ENCODE peak calls at places on chromosomes 7 and 10, in five cellular contexts. V is HL-60, X is A549, A is HCT116, P is GM23338. F is an unnamed sample.

GRCh38 chr7:151008511-151009323 is 15.6 kb downstream of the ATG9B start:
- DNase-seq in V (no peak), X (peak), A (peak), P (peak), F (peak)

GRCh38 chr7:2873146-2873545 is 29.0 kb upstream of the GNA12 start:
- DNase-seq in V (no peak), X (no peak), A (no peak), P (no peak), F (peak)

GRCh38 chr7:131231381-131232220 is 96.1 kb upstream of the MKLN1 start:
- DNase-seq in V (peak), X (no peak), A (no peak), P (no peak), F (no peak)

GRCh38 chr7:132348341-132348740 is 227.9 kb downstream of the PLXNA4 start:
- DNase-seq in V (no peak), X (no peak), A (no peak), P (no peak), F (no peak)

GRCh38 chr10:14926061-14926470 is 27.8 kb downstream of the DCLRE1C start:
- DNase-seq in V (no peak), X (no peak), A (no peak), P (no peak), F (no peak)

GRCh38 chr10:34094146-34094696 is 720.9 kb downstream of the PARD3 start:
- DNase-seq in V (no peak), X (no peak), A (no peak), P (no peak), F (no peak)

GRCh38 chr7:112942981-112943380 is 143.6 kb downstream of the GPR85 start:
- DNase-seq in V (no peak), X (no peak), A (no peak), P (no peak), F (no peak)

GRCh38 chr10:131429942-131430341 is 118.4 kb upstream of the TCERG1L start:
- DNase-seq in V (no peak), X (no peak), A (no peak), P (no peak), F (peak)

GRCh38 chr7:100706672-100707311 is 871 bp downstream of the POP7 start:
- DNase-seq in V (no peak), X (no peak), A (no peak), P (peak), F (peak)
- TF ChIP-seq CTCF in V (no peak), X (no peak), A (no peak), P (no peak), F (no peak)

GRCh38 chr7:50329775-50330174 is 25.3 kb downstream of the IKZF1 start:
- DNase-seq in V (no peak), X (no peak), A (no peak), P (no peak), F (no peak)

GRCh38 chr7:50332241-50333176 is 28.0 kb downstream of the IKZF1 start:
- DNase-seq in V (no peak), X (no peak), A (no peak), P (no peak), F (no peak)

GRCh38 chr7:50330701-50331100 is 26.2 kb downstream of the IKZF1 start:
- DNase-seq in V (peak), X (no peak), A (no peak), P (no peak), F (no peak)

GRCh38 chr7:50331564-50332208 is 27.2 kb downstream of the IKZF1 start:
- DNase-seq in V (no peak), X (no peak), A (no peak), P (no peak), F (no peak)

DNA sequence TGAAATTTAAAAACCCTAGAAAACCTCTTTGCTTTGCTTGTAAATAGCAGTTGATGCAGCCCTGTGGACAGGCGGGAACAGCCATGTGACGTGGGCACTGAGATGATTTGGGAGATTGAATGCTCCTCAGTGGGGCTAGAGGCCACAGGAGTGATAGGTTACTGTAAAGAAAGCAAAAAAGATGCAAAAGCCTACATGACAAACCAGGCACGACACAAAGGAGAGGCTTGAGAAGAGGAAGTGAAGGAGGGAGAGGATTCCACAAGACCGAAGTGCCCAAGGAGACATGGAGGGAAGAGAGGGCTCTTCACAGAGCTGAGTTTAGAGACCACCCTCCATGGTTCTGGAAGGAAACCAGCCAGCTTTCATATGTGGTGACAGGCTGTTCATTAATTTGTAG is 25.7 kb downstream of the IKZF1 start:
- DNase-seq in V (no peak), X (no peak), A (no peak), P (no peak), F (no peak)
- TF ChIP-seq REST in V (no peak), X (no peak), A (no peak), P (no peak), F (no peak)

DNA sequence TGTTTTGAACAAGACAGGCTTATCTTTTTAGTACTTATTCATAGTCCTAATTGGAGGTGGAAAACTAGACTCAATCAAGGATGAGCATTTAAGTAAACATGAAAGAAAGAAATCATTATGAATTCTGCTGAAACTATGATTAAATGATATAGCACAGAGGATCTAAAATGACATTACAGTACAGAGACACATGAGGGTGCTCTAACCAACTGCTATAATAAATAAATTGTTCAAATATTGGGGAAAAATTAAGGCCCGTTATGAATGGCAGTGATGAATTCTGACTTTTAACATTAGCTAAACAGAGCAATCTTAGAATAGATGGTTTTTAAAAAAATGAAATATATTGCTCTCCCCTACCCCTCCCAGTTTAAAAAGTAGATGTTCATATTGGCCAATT is 10.3 kb downstream of the WNT2 start:
- DNase-seq in V (no peak), X (no peak), A (no peak), P (no peak), F (no peak)
- TF ChIP-seq CTCF in V (no peak), X (peak), A (peak), P (no peak), F (peak)

DNA sequence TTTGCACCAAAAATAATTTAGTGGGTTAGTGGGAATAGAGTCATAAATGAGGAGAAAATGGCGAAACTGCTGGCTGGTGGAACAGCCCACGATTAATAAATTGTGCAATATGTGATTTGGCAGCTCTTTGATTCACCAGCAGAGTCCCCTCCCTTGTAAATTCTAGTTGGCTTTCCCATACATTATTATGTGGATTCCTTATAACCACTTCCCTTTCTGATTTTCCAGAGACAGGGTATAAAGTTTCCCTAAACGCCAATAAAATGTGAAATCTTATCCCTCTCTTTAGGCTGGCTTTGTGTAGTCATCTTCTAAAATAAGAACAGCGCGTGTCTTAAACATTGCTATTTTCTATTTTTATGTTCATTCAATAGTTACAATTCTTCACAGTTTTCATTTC is 149.4 kb upstream of the FERD3L start:
- DNase-seq in V (no peak), X (no peak), A (no peak), P (no peak), F (no peak)
- TF ChIP-seq REST in V (no peak), X (no peak), A (no peak), P (no peak), F (no peak)

GRCh38 chr10:30765022-30765610 is 135.6 kb upstream of the LYZL2 start:
- DNase-seq in V (no peak), X (no peak), A (no peak), P (no peak), F (no peak)
- TF ChIP-seq CTCF in V (no peak), X (no peak), A (no peak), P (no peak), F (no peak)

DNA sequence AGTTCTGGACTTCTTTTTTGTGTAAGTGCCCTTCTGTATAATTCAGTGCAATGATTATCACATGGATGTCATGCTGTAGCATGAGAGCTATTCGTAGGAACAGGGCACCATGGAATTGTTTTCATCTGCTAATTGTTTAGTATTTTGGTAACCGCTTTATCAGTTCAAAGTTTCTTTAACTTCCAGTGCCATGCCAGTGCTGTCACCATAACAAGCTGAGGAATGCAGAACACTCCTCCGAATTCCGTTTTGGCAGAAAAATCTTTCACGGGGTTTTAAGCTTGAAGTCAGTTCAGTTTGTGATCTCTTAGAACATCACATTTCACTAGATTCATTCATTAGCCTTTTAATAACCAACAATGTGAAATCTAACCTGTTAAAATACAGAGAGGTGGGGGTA is 117.2 kb upstream of the SEMA3C start:
- DNase-seq in V (no peak), X (no peak), A (no peak), P (no peak), F (no peak)
- TF ChIP-seq REST in V (no peak), X (no peak), A (no peak), P (no peak), F (no peak)